ENCODE peak calls at places on chromosomes 12 and 14, in nine cellular contexts. K is renal cortical epithelial cell, W is ecto neural progenitor cell, O is WTC11, D is M059J, E is naive B cell, R is AG08396, T is uterus, I is lower lobe of right lung. M is an unnamed sample.

GRCh38 chr14:92637228-92637627 is 111.2 kb downstream of the LGMN start:
- DNase-seq in K (no peak), W (peak), O (peak), D (no peak), E (no peak), R (no peak), T (no peak), I (no peak), M (no peak)

GRCh38 chr14:74945261-74945851 is 10.0 kb downstream of the PGF start:
- DNase-seq in K (no peak), W (peak), O (peak), D (peak), E (no peak), R (no peak), T (no peak), I (no peak), M (peak)

GRCh38 chr12:116880817-116881324 is 370 bp downstream of the HRK start:
- DNase-seq in K (no peak), W (peak), O (peak), D (peak), E (peak), R (peak), T (no peak), I (no peak), M (no peak)

GRCh38 chr14:68756734-68757133 is 36.1 kb downstream of the ZFP36L1 start:
- DNase-seq in K (no peak), W (no peak), O (no peak), D (no peak), E (no peak), R (no peak), T (no peak), I (no peak), M (no peak)

GRCh38 chr12:14834502-14834901 is 8.8 kb downstream of the ART4 start:
- DNase-seq in K (peak), W (no peak), O (no peak), D (no peak), E (no peak), R (no peak), T (no peak), I (no peak), M (no peak)

GRCh38 chr12:69712826-69713225 is 13.7 kb upstream of the BEST3 start:
- DNase-seq in K (no peak), W (no peak), O (no peak), D (no peak), E (no peak), R (no peak), T (no peak), I (no peak), M (no peak)

GRCh38 chr14:103070971-103071542 is 13.0 kb upstream of the LBHD2 start:
- DNase-seq in K (peak), W (no peak), O (no peak), D (no peak), E (no peak), R (no peak), T (no peak), I (peak), M (no peak)

GRCh38 chr14:32354716-32355115 is 25.6 kb downstream of the AKAP6 start:
- DNase-seq in K (no peak), W (no peak), O (no peak), D (no peak), E (no peak), R (no peak), T (no peak), I (no peak), M (no peak)

GRCh38 chr12:25938581-25938980 is 19.9 kb upstream of the RASSF8 start:
- DNase-seq in K (no peak), W (no peak), O (no peak), D (no peak), E (no peak), R (no peak), T (no peak), I (no peak), M (no peak)

GRCh38 chr12:68951652-68952051 is 18.7 kb upstream of the CPM start:
- DNase-seq in K (peak), W (no peak), O (no peak), D (no peak), E (no peak), R (no peak), T (no peak), I (no peak), M (no peak)

GRCh38 chr12:5499566-5500325 is 67.8 kb downstream of the NTF3 start:
- DNase-seq in K (no peak), W (no peak), O (no peak), D (peak), E (no peak), R (peak), T (no peak), I (no peak), M (no peak)

GRCh38 chr12:9943244-9943643 is 11.1 kb upstream of the CLEC2A start:
- DNase-seq in K (no peak), W (no peak), O (peak), D (peak), E (peak), R (no peak), T (no peak), I (peak), M (no peak)

GRCh38 chr14:102898298-102898697 is 24.2 kb upstream of the AMN start:
- DNase-seq in K (no peak), W (no peak), O (no peak), D (no peak), E (no peak), R (no peak), T (no peak), I (no peak), M (no peak)

GRCh38 chr12:3097836-3098235 is 20.7 kb downstream of the TSPAN9 start:
- DNase-seq in K (peak), W (no peak), O (no peak), D (no peak), E (no peak), R (no peak), T (no peak), I (no peak), M (no peak)

GRCh38 chr14:72787841-72788240 is 106.1 kb downstream of the DPF3 start:
- DNase-seq in K (no peak), W (no peak), O (no peak), D (no peak), E (no peak), R (no peak), T (no peak), I (no peak), M (no peak)

GRCh38 chr14:69997849-69998248 is 118.6 kb downstream of the SMOC1 start:
- DNase-seq in K (peak), W (no peak), O (no peak), D (peak), E (no peak), R (peak), T (no peak), I (no peak), M (no peak)

GRCh38 chr12:53059434-53060063 is 9.7 kb downstream of the TNS2 start:
- DNase-seq in K (no peak), W (no peak), O (no peak), D (no peak), E (no peak), R (no peak), T (no peak), I (peak), M (no peak)

GRCh38 chr12:27434673-27435565 is 11.6 kb upstream of the SMCO2 start:
- DNase-seq in K (no peak), W (no peak), O (no peak), D (peak), E (peak), R (peak), T (no peak), I (no peak), M (no peak)

GRCh38 chr14:104567141-104567956 is 12.2 kb upstream of the C14orf180 start:
- DNase-seq in K (no peak), W (no peak), O (no peak), D (no peak), E (no peak), R (no peak), T (no peak), I (no peak), M (no peak)

GRCh38 chr12:130526813-130527212 is 189.1 kb downstream of the PIWIL1 start:
- DNase-seq in K (no peak), W (peak), O (peak), D (peak), E (no peak), R (peak), T (no peak), I (no peak), M (no peak)

GRCh38 chr14:88044782-88045446 is 40.0 kb downstream of the GPR65 start:
- DNase-seq in K (no peak), W (no peak), O (no peak), D (no peak), E (no peak), R (no peak), T (no peak), I (no peak), M (no peak)

M was measured in iPS DF 6.9.